ENCODE peak calls at places on chromosomes 12 and 14, in seven cellular contexts. F is mesendoderm, Y is type B pancreatic cell, P is GM03348, N is activated T-cell treated with anti-CD3 and anti-CD28 coated beads for 24 hours, H is GM23248, U is NCI-H1105 treated with DMSO at 0.1 percent for 48 hours. L is an unnamed sample.

GRCh38 chr14:67129768-67130167 is 59.5 kb upstream of the GARIN2 start:
- DNase-seq in F (no peak), Y (no peak), P (no peak), N (no peak), H (no peak), U (no peak), L (no peak)

GRCh38 chr12:9721394-9722092 is 11.4 kb downstream of the CLECL1 start:
- DNase-seq in F (no peak), Y (no peak), P (peak; percentile 10), N (no peak), H (peak; percentile 49), U (no peak), L (no peak)

GRCh38 chr14:45698462-45699134 is 445.6 kb upstream of the MIS18BP1 start:
- DNase-seq in F (no peak), Y (no peak), P (no peak), N (no peak), H (no peak), U (peak; percentile 66), L (no peak)

GRCh38 chr12:131381716-131382430 is 329.0 kb upstream of the SFSWAP start:
- DNase-seq in F (no peak), Y (no peak), P (no peak), N (no peak), H (no peak), U (no peak), L (no peak)

GRCh38 chr12:119283315-119283714 is 51.2 kb upstream of the CCDC60 start:
- DNase-seq in F (peak; percentile 80), Y (no peak), P (no peak), N (no peak), H (no peak), U (no peak), L (peak; percentile 26)

GRCh38 chr12:26396402-26396801 is 201.0 kb downstream of the SSPN start:
- DNase-seq in F (no peak), Y (no peak), P (no peak), N (no peak), H (no peak), U (no peak), L (no peak)

GRCh38 chr14:99595034-99595433 is 9.0 kb downstream of the CCDC85C start:
- DNase-seq in F (no peak), Y (no peak), P (no peak), N (peak; percentile 28), H (no peak), U (no peak), L (no peak)

GRCh38 chr14:85501751-85502150 is 28.2 kb upstream of the FLRT2 start:
- DNase-seq in F (no peak), Y (no peak), P (no peak), N (no peak), H (no peak), U (no peak), L (no peak)

GRCh38 chr14:20662968-20663731 is 21.2 kb upstream of the RNASE4 start:
- DNase-seq in F (peak; percentile 96), Y (no peak), P (peak; percentile 32), N (peak; percentile 83), H (peak; percentile 72), U (peak; percentile 72), L (peak; percentile 95)

GRCh38 chr14:104876251-104876699 is 11.2 kb downstream of the CEP170B start:
- DNase-seq in F (peak; percentile 71), Y (no peak), P (peak; percentile 86), N (peak; percentile 28), H (peak; percentile 72), U (peak; percentile 5), L (peak; percentile 53)

GRCh38 chr12:43893670-43894069 is 57.8 kb downstream of the TMEM117 start:
- DNase-seq in F (no peak), Y (no peak), P (peak; percentile 9), N (no peak), H (peak; percentile 60), U (no peak), L (no peak)

GRCh38 chr12:113238309-113238708 is 17.0 kb downstream of the TPCN1 start:
- DNase-seq in F (no peak), Y (no peak), P (no peak), N (no peak), H (no peak), U (no peak), L (no peak)

GRCh38 chr12:2389079-2389790 is 336.4 kb downstream of the CACNA1C start:
- DNase-seq in F (no peak), Y (no peak), P (peak; percentile 39), N (no peak), H (peak; percentile 63), U (no peak), L (no peak)

L was measured in ELF-1.